ENCODE peak calls at places on chromosomes 6 and 20, in seven cellular contexts. C is Caco-2, Q is bronchial epithelial cell, X is mucosa of descending colon, V is Panc1, B is A549, I is cardiac muscle cell. D is an unnamed sample.
A peak's percentile ranks its signal among the peaks of the same experiment; 100 is the strongest.

GRCh38 chr6:163314791-163315404 is 99.6 kb upstream of the QKI start:
- DNase-seq in C (no peak), Q (no peak), X (no peak), V (no peak), B (no peak), I (no peak), D (no peak)

GRCh38 chr20:35773154-35773751 is 1.4 kb downstream of the PHF20 start:
- DNase-seq in C (peak; percentile 65), Q (peak; percentile 30), X (no peak), V (no peak), B (peak; percentile 12), I (no peak), D (peak; percentile 37)

GRCh38 chr20:9068232-9068781 is 580 bp upstream of the PLCB4 start:
- DNase-seq in C (peak; percentile 65), Q (no peak), X (peak; percentile 64), V (no peak), B (peak; percentile 72), I (peak; percentile 87), D (peak; percentile 67)

GRCh38 chr6:27439371-27439770 is 33.5 kb downstream of the ZNF184 start:
- DNase-seq in C (no peak), Q (no peak), X (no peak), V (no peak), B (no peak), I (no peak), D (no peak)

GRCh38 chr20:35117629-35118028 is 25.0 kb upstream of the TRPC4AP start:
- DNase-seq in C (no peak), Q (no peak), X (no peak), V (no peak), B (no peak), I (no peak), D (no peak)

GRCh38 chr20:47989957-47990356 is 204.7 kb upstream of the SULF2 start:
- DNase-seq in C (peak; percentile 45), Q (peak; percentile 30), X (no peak), V (no peak), B (no peak), I (no peak), D (no peak)

GRCh38 chr6:157530724-157531168 is 149.8 kb downstream of the ZDHHC14 start:
- DNase-seq in C (no peak), Q (no peak), X (no peak), V (no peak), B (no peak), I (no peak), D (no peak)

GRCh38 chr6:150241751-150242150 is 98.9 kb downstream of the PPP1R14C start:
- DNase-seq in C (no peak), Q (no peak), X (no peak), V (no peak), B (no peak), I (no peak), D (no peak)

GRCh38 chr6:53192590-53193232 is 44.1 kb upstream of the GCM1 start:
- DNase-seq in C (peak; percentile 43), Q (peak; percentile 11), X (no peak), V (no peak), B (no peak), I (no peak), D (peak; percentile 12)

GRCh38 chr6:167448378-167448777 is 123.5 kb downstream of the TTLL2 start:
- DNase-seq in C (no peak), Q (no peak), X (no peak), V (no peak), B (no peak), I (no peak), D (no peak)

GRCh38 chr20:30376767-30377658 is 880.5 kb upstream of the DEFB115 start:
- DNase-seq in C (peak; percentile 97), Q (peak; percentile 69), X (peak; percentile 93), V (peak; percentile 67), B (peak; percentile 88), I (peak; percentile 86), D (peak; percentile 92)

GRCh38 chr6:123830110-123830509 is 26.4 kb downstream of the NKAIN2 start:
- DNase-seq in C (no peak), Q (no peak), X (no peak), V (no peak), B (no peak), I (no peak), D (no peak)

GRCh38 chr6:8821921-8822512 is 386.7 kb upstream of the SLC35B3 start:
- DNase-seq in C (no peak), Q (peak; percentile 53), X (no peak), V (no peak), B (no peak), I (no peak), D (no peak)

GRCh38 chr6:85092224-85092623 is 327.8 kb upstream of the TBX18 start:
- DNase-seq in C (no peak), Q (no peak), X (no peak), V (no peak), B (no peak), I (no peak), D (no peak)

GRCh38 chr20:8394308-8394945 is 262.4 kb downstream of the PLCB1 start:
- DNase-seq in C (no peak), Q (peak; percentile 31), X (no peak), V (no peak), B (no peak), I (no peak), D (no peak)

GRCh38 chr6:45448417-45449389 is 71.0 kb upstream of the SUPT3H start:
- DNase-seq in C (no peak), Q (no peak), X (no peak), V (no peak), B (no peak), I (no peak), D (no peak)

GRCh38 chr6:89050697-89051096 is 29.9 kb upstream of the PNRC1 start:
- DNase-seq in C (no peak), Q (no peak), X (no peak), V (no peak), B (no peak), I (no peak), D (no peak)

GRCh38 chr20:53706511-53707031 is 112.9 kb upstream of the ZNF217 start:
- DNase-seq in C (no peak), Q (no peak), X (no peak), V (no peak), B (no peak), I (no peak), D (no peak)

GRCh38 chr20:38211200-38212097 is 46.4 kb upstream of the TGM2 start:
- DNase-seq in C (no peak), Q (no peak), X (peak; percentile 11), V (no peak), B (no peak), I (no peak), D (no peak)

GRCh38 chr20:58617158-58617557 is 33.9 kb upstream of the STX16 start:
- DNase-seq in C (no peak), Q (no peak), X (no peak), V (no peak), B (no peak), I (no peak), D (no peak)

GRCh38 chr6:131909408-131910218 is 41.6 kb downstream of the CCN2 start:
- DNase-seq in C (peak; percentile 66), Q (peak; percentile 60), X (peak; percentile 49), V (peak; percentile 60), B (peak; percentile 63), I (peak; percentile 81), D (peak; percentile 84)

GRCh38 chr6:25960689-25961088 is 1.9 kb upstream of the TRIM38 start:
- DNase-seq in C (no peak), Q (no peak), X (no peak), V (no peak), B (no peak), I (no peak), D (no peak)

GRCh38 chr20:51810155-51811039 is 8.1 kb upstream of the SALL4 start:
- DNase-seq in C (peak; percentile 73), Q (no peak), X (no peak), V (no peak), B (peak; percentile 20), I (no peak), D (no peak)

GRCh38 chr6:3370361-3371221 is 86.3 kb downstream of the SLC22A23 start:
- DNase-seq in C (no peak), Q (no peak), X (no peak), V (no peak), B (no peak), I (no peak), D (no peak)

GRCh38 chr6:94454231-94454630 is 1034.9 kb upstream of the EPHA7 start:
- DNase-seq in C (no peak), Q (no peak), X (no peak), V (no peak), B (no peak), I (no peak), D (no peak)

GRCh38 chr6:142518761-142519160 is 217.0 kb downstream of the ADGRG6 start:
- DNase-seq in C (no peak), Q (no peak), X (no peak), V (no peak), B (no peak), I (no peak), D (no peak)

GRCh38 chr6:30542404-30542725 is 13.9 kb downstream of the GNL1 start:
- DNase-seq in C (no peak), Q (no peak), X (no peak), V (no peak), B (no peak), I (no peak), D (no peak)
- TF ChIP-seq CTCF in C (no peak), Q (no peak), X (no peak), V (no peak), B (no peak), I (no peak), D (no peak)

GRCh38 chr6:16540804-16541752 is 220.2 kb downstream of the ATXN1 start:
- DNase-seq in C (no peak), Q (no peak), X (no peak), V (no peak), B (peak; percentile 3), I (peak; percentile 14), D (no peak)
- TF ChIP-seq CTCF in C (no peak), Q (no peak), X (no peak), V (no peak), B (no peak), I (peak; percentile 14), D (no peak)

DNA sequence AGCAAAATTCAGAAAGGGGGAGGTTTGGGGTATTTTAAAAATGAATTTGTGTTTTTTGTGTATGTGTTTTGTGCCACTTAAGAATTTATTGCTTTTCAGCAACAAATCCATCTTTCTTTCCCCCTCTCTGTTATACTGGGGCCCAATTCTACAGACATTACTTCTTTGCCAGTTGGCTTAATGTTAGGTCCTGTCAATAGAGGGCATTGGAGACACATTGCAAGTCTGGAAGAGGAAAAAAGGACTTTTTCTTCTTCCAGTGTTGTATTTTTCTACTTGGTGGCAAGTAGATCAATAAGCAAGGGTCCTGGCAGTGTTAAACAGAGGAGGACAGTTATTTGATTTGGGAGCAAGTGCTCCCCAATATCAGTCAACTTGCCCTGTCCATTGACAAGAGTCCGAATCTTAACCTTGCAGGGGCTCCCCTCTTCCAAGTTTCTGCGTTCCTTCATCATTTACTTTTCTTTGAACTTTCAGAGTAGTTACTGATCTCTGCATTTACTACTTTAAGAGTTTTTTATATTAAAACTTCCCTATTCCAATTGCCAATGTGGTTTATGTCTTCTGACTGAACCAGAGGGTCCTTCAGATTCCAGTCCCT is 23.4 kb downstream of the SCML4 start:
- DNase-seq in C (no peak), Q (peak; percentile 29), X (no peak), V (no peak), B (no peak), I (no peak), D (no peak)
- TF ChIP-seq CTCF in C (peak; percentile 36), Q (peak; percentile 40), X (no peak), V (peak; percentile 73), B (no peak), I (peak; percentile 37), D (no peak)

DNA sequence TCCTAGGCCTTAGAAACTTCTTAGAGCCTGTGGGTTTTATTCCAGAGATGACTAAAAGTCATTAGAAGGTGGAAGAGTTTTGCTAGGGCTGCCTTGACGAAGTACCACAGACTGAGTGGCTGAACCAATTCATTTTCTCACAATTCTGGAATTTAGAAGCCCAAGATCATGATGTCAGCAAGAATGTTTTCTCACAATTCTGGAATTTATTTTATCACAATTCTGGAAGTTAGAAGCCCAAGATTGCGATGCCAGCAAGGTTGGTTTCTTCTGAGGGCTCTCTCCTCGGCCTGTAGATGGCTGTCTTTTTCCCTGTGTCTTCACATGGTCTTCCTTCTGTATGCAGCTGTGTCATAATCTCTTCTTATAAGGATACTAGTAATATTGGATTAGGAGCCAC is 672.9 kb upstream of the MARCKS start:
- DNase-seq in C (no peak), Q (no peak), X (no peak), V (no peak), B (peak; percentile 5), I (no peak), D (no peak)
- TF ChIP-seq CTCF in C (no peak), Q (no peak), X (no peak), V (no peak), B (no peak), I (peak; percentile 25), D (no peak)